ENCODE peak calls at places on chromosomes 13 and 19, in four cellular contexts. M is K562, V is WTC11, S is H1. D is an unnamed sample.

GRCh38 chr13:52842440-52842839 is 6.0 kb downstream of the PCDH8 start:
- DNase-seq in M (no peak), S (no peak), V (no peak), D (peak; percentile 69)

GRCh38 chr19:18596752-18597157 is 8.2 kb downstream of the REX1BD start:
- DNase-seq in V (peak; percentile 90), S (no peak), M (peak; percentile 94), D (peak; percentile 89)

GRCh38 chr13:96091164-96091931 is 1.4 kb downstream of the HS6ST3 start:
- DNase-seq in S (no peak), M (no peak), V (peak; percentile 53), D (peak; percentile 46)

GRCh38 chr13:48769107-48769704 is 115.5 kb downstream of the CYSLTR2 start:
- DNase-seq in M (peak; percentile 74), S (peak; percentile 36), V (peak; percentile 85), D (peak; percentile 60)

GRCh38 chr13:39575641-39576238 is 27.3 kb downstream of the LHFPL6 start:
- DNase-seq in V (no peak), M (no peak), S (no peak), D (no peak)

GRCh38 chr19:44645407-44646048 is 1.8 kb downstream of the PVR start:
- DNase-seq in V (no peak), S (no peak), M (no peak), D (no peak)

GRCh38 chr13:97262058-97262457 is 39.9 kb downstream of the MBNL2 start:
- DNase-seq in V (no peak), M (no peak), S (no peak), D (no peak)

GRCh38 chr19:410243-410781 is 1.4 kb upstream of the C2CD4C start:
- DNase-seq in S (no peak), M (no peak), V (no peak), D (peak; percentile 56)

GRCh38 chr19:35479278-35479677 is 11.0 kb downstream of the KRTDAP start:
- DNase-seq in M (peak; percentile 63), S (no peak), V (no peak), D (no peak)

GRCh38 chr13:59261928-59262488 is 901.7 kb downstream of the DIAPH3 start:
- DNase-seq in V (no peak), M (no peak), S (no peak), D (no peak)

GRCh38 chr19:16402076-16402475 is 69.7 kb downstream of the EPS15L1 start:
- DNase-seq in S (no peak), M (no peak), V (no peak), D (no peak)

GRCh38 chr13:84873951-84874350 is 925.3 kb downstream of the SLITRK6 start:
- DNase-seq in M (no peak), V (no peak), S (no peak), D (no peak)

GRCh38 chr19:37519890-37520289 is 13.2 kb downstream of the ZNF793 start:
- DNase-seq in S (no peak), M (no peak), V (no peak), D (no peak)

GRCh38 chr13:114089341-114089740 is 43.1 kb downstream of the RASA3 start:
- DNase-seq in M (no peak), S (no peak), V (peak; percentile 11), D (no peak)

GRCh38 chr19:41706741-41707501 is 1.5 kb upstream of the CEACAM5 start:
- DNase-seq in V (peak; percentile 88), M (peak; percentile 94), S (peak; percentile 65), D (peak; percentile 79)

GRCh38 chr19:344625-345319 is at the start of gene MIER2:
- DNase-seq in V (peak; percentile 92), M (peak; percentile 97), S (peak; percentile 44), D (peak; percentile 99)

GRCh38 chr13:26255717-26256277 is 1.9 kb downstream of the CDK8 start:
- DNase-seq in V (no peak), S (no peak), M (no peak), D (peak; percentile 39)

GRCh38 chr19:15305582-15306334 is 26.6 kb downstream of the BRD4 start:
- DNase-seq in S (no peak), M (no peak), V (no peak), D (no peak)

GRCh38 chr19:33282036-33282686 is 20.2 kb downstream of the CEBPA start:
- DNase-seq in M (no peak), V (no peak), S (no peak), D (no peak)

GRCh38 chr13:47408546-47409319 is 511.9 kb upstream of the HTR2A start:
- DNase-seq in S (no peak), M (no peak), V (no peak), D (no peak)

GRCh38 chr19:58261968-58262921 is 16.5 kb upstream of the ZNF8 start:
- DNase-seq in S (no peak), M (no peak), V (no peak), D (no peak)

GRCh38 chr13:114101325-114101821 is 31.1 kb downstream of the RASA3 start:
- DNase-seq in S (no peak), M (no peak), V (peak; percentile 11), D (peak; percentile 39)

GRCh38 chr13:23384111-23384510 is 49.4 kb downstream of the SACS start:
- DNase-seq in V (no peak), M (no peak), S (no peak), D (no peak)

GRCh38 chr13:111122056-111122455 is 6.9 kb downstream of the ARHGEF7 start:
- DNase-seq in S (no peak), M (no peak), V (no peak), D (no peak)

GRCh38 chr13:57637515-57637914 is 6.0 kb downstream of the PCDH17 start:
- DNase-seq in V (no peak), S (no peak), M (no peak), D (no peak)
- TF ChIP-seq MAX in V (no peak), S (no peak), M (no peak), D (no peak)

DNA sequence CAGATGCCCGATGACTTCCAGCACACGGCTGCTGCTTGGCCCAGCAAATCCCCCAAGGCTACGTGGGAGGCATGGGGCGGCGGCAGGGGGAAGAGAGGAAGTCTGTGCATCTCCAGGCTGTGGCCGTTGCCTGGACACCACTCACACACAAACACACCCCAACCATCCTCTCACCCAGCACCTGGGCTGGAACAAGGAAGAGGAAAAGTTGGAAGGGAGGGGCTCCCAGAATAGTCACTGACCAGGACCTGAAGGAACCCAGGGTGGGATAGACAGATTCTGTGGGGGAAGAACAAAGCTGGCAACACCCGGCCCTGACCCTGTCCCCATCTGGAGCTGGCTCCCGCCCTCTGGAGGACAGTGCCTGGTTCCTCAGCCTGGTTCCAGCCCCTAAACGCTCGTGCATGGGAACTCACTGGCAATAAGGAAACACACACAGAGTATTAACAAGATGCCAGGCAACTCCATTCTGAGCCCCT is 11.2 kb downstream of the PPP6R1 start:
- DNase-seq in M (no peak), S (no peak), V (no peak), D (peak; percentile 71)
- TF ChIP-seq TEAD4 in M (no peak), S (no peak), V (no peak), D (no peak)

DNA sequence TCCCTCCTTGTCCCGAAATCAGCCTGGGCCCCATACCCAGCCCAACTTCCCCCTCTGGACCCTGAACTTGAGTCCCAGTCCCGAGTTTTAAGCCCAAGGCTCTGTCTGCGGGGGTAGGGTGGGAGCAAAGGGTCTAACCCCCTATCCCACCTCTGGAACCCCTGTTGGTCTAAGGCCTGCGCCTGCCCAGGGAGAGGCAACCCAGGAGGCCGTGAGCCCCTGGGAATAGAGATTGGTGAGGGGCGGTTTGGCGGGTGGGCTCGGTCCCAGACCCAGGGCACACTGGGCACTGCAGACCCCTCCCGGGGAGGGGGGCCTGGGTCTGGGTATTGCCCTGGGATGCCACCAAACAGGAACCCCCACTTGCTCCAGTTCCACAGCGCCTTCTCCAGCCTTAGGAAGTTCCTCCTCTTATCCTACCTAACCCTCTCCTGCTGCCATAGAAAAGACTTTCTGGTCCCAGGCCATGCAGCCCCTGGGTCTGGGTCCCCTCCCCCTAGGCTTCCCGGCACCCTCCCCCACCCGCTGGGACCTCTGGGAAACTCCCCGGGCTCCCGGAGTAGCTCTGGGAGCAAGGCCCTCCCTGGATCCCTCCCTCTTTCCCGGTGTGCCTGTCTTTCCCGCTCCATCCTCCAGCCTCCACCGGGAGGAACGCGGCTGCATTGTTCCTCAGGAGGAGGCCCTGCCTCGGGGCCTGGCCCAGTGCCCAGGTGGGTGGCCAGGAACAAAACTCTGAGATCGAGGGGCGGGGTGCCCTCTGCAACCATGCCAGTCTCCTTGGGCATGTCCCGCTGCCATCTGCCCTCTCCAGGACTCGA is 33.6 kb upstream of the NANOS3 start:
- DNase-seq in V (peak; percentile 47), S (no peak), M (no peak), D (peak; percentile 58)
- TF ChIP-seq MAX in V (no peak), S (no peak), M (no peak), D (no peak)

GRCh38 chr19:49534632-49535385 is 7.0 kb downstream of the RCN3 start:
- DNase-seq in V (no peak), S (no peak), M (peak; percentile 9), D (no peak)
- TF ChIP-seq TEAD4 in V (no peak), S (no peak), M (no peak), D (no peak)

GRCh38 chr13:98445340-98446233 is 131.3 kb downstream of the STK24 start:
- DNase-seq in S (peak; percentile 64), V (peak; percentile 90), M (peak; percentile 84), D (peak; percentile 92)
- TF ChIP-seq MAX in S (peak; percentile 65), V (no peak), M (no peak), D (no peak)

DNA sequence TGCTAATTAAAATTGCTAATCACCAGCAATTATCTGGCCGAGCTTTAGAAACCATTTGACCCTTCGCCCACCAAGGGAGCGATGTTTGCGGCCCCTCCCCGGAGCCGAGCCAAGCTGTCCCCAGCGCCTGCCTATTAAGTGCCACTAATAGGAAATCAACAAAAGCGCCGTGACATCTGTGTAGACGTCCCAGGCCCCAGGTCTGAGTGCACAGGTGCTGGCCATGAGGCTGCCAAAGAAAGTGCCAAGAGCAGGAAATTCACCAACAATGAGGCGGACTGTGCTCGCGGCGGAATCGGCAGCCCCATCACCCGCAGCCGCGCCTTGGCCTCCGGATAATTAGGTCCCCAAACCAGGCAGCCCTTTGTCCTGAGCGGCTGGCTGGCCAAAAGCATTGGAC is 44.5 kb upstream of the SPACA7 start:
- DNase-seq in S (no peak), V (no peak), M (no peak), D (no peak)
- TF ChIP-seq TEAD4 in S (no peak), V (no peak), M (no peak), D (no peak)

DNA sequence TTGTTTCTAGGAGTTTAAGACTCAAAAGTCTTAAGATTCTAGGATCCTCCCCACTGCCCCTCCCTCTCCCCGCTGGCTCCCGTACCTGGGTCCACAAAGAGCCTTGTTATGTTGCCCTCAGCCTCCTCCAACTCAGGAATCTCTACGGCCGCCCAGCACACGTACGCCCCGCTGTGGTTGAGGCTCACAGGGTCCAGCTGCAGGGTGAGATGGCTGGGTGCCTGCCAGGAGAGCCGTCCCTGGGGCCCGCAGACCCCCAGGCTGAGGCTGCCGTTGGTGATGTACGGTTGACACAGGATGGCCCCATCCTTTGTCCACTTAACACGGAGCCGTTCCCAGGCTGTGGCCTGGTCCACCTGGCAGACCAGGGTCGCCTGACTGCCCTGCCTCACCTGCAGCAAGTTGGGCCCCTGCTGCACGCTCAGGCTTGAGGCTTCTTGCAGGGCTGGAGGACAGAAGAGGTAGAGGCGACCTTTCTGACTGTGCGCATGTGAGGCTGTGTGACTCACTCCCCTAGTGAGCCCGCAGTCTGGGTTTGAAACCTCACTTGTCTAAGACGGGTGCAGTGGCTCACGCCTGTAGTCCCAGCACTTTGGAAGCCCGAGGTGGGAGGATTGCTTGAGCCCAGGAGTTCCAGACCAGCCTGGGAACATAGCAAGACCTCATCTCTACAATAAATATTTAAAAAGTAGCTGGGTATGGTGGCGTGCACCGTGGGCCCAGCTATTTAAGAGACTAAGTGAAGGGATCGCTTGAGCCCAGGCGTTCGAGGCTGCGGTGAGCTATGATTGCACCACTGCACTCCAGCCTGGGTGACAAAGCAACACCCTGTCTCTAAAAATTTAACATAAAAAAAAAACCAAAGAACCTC is 4.1 kb downstream of the TMIGD2 start:
- DNase-seq in M (no peak), V (peak; percentile 29), S (no peak), D (no peak)
- TF ChIP-seq MAX in M (no peak), V (no peak), S (no peak), D (no peak)